ENCODE peak calls at places on chromosome 3, in ten cellular contexts. V is HT1080; H is NCI-H2081; E is EL; Z is B cell; C is GM20000; M is fibroblast of lung; G is fibroblast of mammary gland; T is tibial artery; L is stimulated activated effector memory CD8-positive, alpha-beta T cell treated with anti-CD3 and anti-CD28 coated beads, Interleukin-12 subunit alpha, Interleukin-12 subunit beta, amount 100 ng/mL, for 72 hours. X is an unnamed sample.

GRCh38 chr3:67653425-67654098 is 850 bp downstream of the SUCLG2 start:
- DNase-seq in Z (peak), C (peak), G (peak), M (peak), H (peak), L (peak), T (no peak), V (peak), E (no peak), X (peak)

GRCh38 chr3:124770341-124771082 is 40.3 kb downstream of the UMPS start:
- DNase-seq in E (no peak), L (no peak), Z (no peak), C (no peak), G (no peak), T (peak), H (peak), M (no peak), V (no peak), X (no peak)

GRCh38 chr3:194472290-194472920 is 14.4 kb downstream of the ATP13A3 start:
- DNase-seq in H (peak), V (peak), G (peak), E (peak), Z (peak), L (no peak), T (no peak), C (peak), M (peak), X (peak)

GRCh38 chr3:195467641-195468390 is 25.0 kb upstream of the ACAP2 start:
- DNase-seq in C (no peak), H (no peak), E (peak), T (no peak), V (peak), Z (no peak), L (no peak), M (peak), G (peak), X (no peak)

GRCh38 chr3:124246366-124246765 is 254.4 kb upstream of the ROPN1 start:
- DNase-seq in M (peak), G (no peak), L (no peak), V (no peak), E (no peak), Z (no peak), T (no peak), H (no peak), C (no peak), X (no peak)

GRCh38 chr3:39255503-39256325 is 24.1 kb downstream of the CX3CR1 start:
- DNase-seq in V (no peak), Z (peak), E (no peak), C (peak), L (peak), M (no peak), G (no peak), T (no peak), H (no peak), X (peak)

GRCh38 chr3:168088106-168088722 is 7.5 kb downstream of the GOLIM4 start:
- DNase-seq in L (no peak), M (no peak), Z (no peak), H (no peak), C (peak), V (peak), T (no peak), G (no peak), E (peak), X (no peak)

GRCh38 chr3:158785972-158786371 is 15.9 kb upstream of the MFSD1 start:
- DNase-seq in T (no peak), C (no peak), Z (no peak), M (no peak), E (no peak), H (no peak), G (no peak), V (no peak), L (no peak), X (no peak)

GRCh38 chr3:63343674-63344073 is 65.6 kb downstream of the SYNPR start:
- DNase-seq in C (no peak), T (peak), V (peak), H (peak), M (peak), G (peak), Z (no peak), L (peak), E (peak), X (no peak)